ENCODE peak calls at places on chromosomes 12 and 14, in ten cellular contexts. K, Q, N, C, L, U, W, O, I and H are unnamed samples. For H3K4me1, the result is how much of the 10 kb centered on the place peaks cover.

GRCh38 chr12:1350055-1350933 is 244.1 kb downstream of the FBXL14 start:
- DNase-seq in K (peak), Q (peak), N (no peak), C (no peak), L (no peak), U (no peak), W (no peak), O (no peak), I (peak), H (peak)

GRCh38 chr12:94326727-94327126 is 132.9 kb downstream of the CEP83 start:
- DNase-seq in K (peak), Q (peak), N (no peak), C (no peak), L (no peak), U (no peak), W (no peak), O (no peak), I (peak), H (no peak)

GRCh38 chr12:23352670-23353069 is 596.8 kb downstream of the SOX5 start:
- DNase-seq in K (no peak), Q (no peak), N (no peak), C (no peak), L (no peak), U (no peak), W (no peak), O (no peak), I (no peak), H (no peak)

GRCh38 chr12:9761407-9761736 is 671 bp upstream of the CD69 start:
- DNase-seq in K (no peak), Q (no peak), N (no peak), C (no peak), L (no peak), U (no peak), W (no peak), O (no peak), I (no peak), H (no peak)

GRCh38 chr14:32134448-32135070 is 57.5 kb downstream of the ARHGAP5 start:
- DNase-seq in K (peak), Q (peak), N (no peak), C (no peak), L (no peak), U (no peak), W (no peak), O (no peak), I (peak), H (peak)

GRCh38 chr12:76240281-76240680 is 107.9 kb downstream of the BBS10 start:
- DNase-seq in K (no peak), Q (no peak), N (no peak), C (no peak), L (no peak), U (no peak), W (no peak), O (no peak), I (no peak), H (no peak)

GRCh38 chr14:103281496-103282231 is 52.4 kb upstream of the EIF5 start:
- DNase-seq in K (peak), Q (peak), N (no peak), C (peak), L (no peak), U (no peak), W (peak), O (no peak), I (peak), H (no peak)

GRCh38 chr12:110917467-110917866 is 2.9 kb downstream of the MYL2 start:
- DNase-seq in K (peak), Q (peak), N (no peak), C (no peak), L (no peak), U (no peak), W (no peak), O (no peak), I (no peak), H (no peak)

GRCh38 chr12:122944588-122944987 is 21.7 kb downstream of the ABCB9 start:
- DNase-seq in K (peak), Q (peak), N (no peak), C (no peak), L (no peak), U (no peak), W (peak), O (no peak), I (peak), H (peak)

GRCh38 chr12:62192486-62193250 is 67.5 kb upstream of the USP15 start:
- DNase-seq in K (peak), Q (peak), N (no peak), C (peak), L (peak), U (peak), W (peak), O (peak), I (peak), H (peak)

DNA sequence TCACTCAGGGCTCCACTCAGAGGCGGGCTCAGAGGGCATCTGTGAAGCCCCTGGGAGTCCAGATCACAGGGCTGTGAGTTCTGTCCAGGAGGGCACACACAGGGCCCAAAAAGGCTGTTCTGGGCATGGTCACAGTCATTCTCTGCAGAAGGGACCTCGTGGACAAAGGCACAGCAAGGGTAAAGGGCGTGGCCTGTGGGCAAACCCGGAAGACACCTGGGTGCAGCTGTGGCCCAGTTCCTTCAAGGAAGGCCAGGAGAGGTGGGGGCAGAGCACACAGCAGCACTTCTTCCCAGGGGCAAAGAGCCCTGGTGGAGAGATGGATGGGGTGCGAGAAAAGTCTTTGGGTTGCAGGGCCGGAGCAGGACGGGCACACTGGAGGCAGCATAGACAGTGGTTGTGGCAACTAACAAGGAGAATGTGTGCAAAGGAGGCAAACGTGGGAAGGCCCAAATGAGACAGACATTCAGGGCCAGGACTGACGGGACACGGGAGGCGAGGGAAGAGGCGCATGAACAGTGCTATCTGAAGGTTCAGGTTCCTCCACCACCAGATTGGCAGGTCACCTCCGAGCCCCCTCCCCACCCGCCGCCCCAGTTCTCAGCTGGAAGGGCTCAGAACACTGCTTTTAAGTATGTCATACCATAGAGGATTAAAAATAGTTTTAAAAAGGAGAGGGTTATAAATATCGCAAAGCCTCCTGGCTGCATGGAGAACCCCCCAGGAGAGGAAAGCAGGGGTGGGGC is 8.9 kb downstream of the CLMN start:
- DNase-seq in K (no peak), Q (no peak), N (no peak), C (no peak), L (no peak), U (no peak), W (no peak), O (no peak), I (no peak), H (no peak)
- H3K4me1 ChIP-seq in K (under half), Q (under half), N (under half), C (under half), L (under half), U (under half), W (half or more), O (under half), I (under half), H (under half)

GRCh38 chr12:124423683-124424515 is 129.0 kb downstream of the RFLNA start:
- DNase-seq in K (no peak), Q (no peak), N (no peak), C (no peak), L (no peak), U (peak), W (no peak), O (no peak), I (no peak), H (no peak)

GRCh38 chr12:124420972-124421674 is 126.2 kb downstream of the RFLNA start:
- DNase-seq in K (no peak), Q (no peak), N (no peak), C (no peak), L (no peak), U (no peak), W (no peak), O (no peak), I (no peak), H (no peak)

GRCh38 chr12:124420041-124420765 is 125.3 kb downstream of the RFLNA start:
- DNase-seq in K (no peak), Q (no peak), N (no peak), C (no peak), L (no peak), U (no peak), W (no peak), O (no peak), I (no peak), H (no peak)

GRCh38 chr12:124422570-124423523 is 128.0 kb downstream of the RFLNA start:
- DNase-seq in K (peak), Q (peak), N (peak), C (peak), L (peak), U (peak), W (peak), O (no peak), I (peak), H (peak)

DNA sequence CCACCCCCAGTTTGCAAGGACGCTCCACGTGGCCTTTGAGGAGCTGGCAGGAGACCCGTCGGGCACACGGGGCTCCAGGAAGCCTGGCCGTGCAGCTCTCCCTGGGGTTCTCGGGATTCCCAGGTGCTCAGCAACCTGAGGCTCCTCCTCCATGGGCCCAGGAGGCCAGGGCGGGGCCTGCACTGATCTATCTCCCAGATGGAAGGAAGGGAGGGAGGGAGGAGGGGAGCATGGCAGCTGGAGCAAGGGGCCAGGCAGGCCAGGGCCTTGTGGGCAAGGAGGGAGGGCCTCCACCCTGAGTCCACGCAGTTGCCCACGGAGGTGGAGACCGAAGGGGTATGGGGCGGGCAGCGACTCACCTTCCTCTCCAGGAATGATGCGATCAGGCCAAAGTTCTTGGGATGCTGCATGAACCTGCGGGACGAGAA is 127.3 kb downstream of the RFLNA start:
- DNase-seq in K (no peak), Q (peak), N (no peak), C (peak), L (peak), U (peak), W (peak), O (no peak), I (peak), H (peak)
- H3K27ac ChIP-seq in K (peak), Q (peak), N (peak), C (peak), L (peak), U (peak), W (peak), O (no peak), I (peak), H (peak)

DNA sequence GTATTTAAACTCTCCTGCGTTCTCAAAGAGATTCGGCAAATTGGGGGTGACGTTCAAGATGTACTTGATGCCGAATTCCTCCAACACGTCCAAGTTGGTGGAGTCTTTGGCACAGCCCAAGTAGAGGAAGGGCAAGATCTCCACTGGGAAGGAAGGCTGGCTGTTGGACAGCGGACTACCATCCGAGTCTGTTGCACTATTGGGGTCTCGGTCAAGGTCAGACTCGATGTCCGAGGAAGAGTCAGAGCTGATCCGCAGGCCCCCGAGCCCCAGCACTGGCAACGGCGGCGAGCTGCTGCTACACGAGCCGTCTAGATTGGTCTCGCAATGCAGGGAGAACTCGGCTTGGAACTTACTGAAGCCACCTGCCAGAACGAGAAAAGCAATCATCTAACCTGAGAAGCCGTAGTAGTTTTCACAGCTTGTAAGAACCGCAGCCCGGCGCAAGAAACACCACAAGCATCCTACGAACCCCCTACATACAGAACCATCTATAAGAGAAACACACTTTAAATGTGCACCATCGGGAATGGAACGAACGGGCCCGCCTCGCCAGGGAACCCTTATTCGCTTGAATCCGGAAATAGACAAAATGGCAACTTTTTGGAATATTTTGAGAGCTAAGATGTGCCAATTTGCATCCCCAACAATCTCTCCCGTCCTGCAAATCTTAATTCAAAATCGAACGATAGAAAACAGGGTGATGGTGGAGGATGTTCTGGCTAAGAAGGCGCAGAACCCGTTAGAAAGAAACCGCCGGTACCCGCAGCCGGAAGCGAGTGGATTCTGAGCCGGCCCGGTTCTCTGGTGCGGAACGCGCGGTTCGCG is 1.4 kb downstream of the DUSP6 start:
- DNase-seq in K (no peak), Q (peak), N (peak), C (no peak), L (no peak), U (no peak), W (peak), O (no peak), I (peak), H (no peak)
- H3K4me1 ChIP-seq in K (under half), Q (under half), N (under half), C (under half), L (under half), U (under half), W (under half), O (under half), I (under half), H (under half)

DNA sequence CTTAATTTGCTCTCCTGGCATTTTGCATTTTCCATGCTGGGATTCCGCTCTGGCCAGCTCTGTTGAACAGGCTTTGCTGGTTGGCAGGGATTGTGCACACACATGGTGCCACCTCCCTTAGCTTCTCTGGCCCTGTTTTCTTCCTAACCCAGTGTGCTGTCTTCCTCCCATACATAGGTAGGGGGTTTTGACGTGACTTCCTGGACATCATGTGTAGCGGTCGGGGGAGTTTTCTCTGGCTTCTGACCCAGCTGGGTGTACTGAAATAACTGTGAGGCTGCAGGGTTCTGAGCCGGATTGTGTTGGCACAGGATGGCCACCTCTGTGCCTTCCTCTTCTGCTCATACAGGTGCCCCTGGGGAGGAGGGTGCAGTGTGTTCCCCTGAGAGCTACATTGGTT is 25.7 kb downstream of the C14orf132 start:
- DNase-seq in K (no peak), Q (no peak), N (no peak), C (no peak), L (no peak), U (no peak), W (no peak), O (no peak), I (no peak), H (no peak)
- H3K27ac ChIP-seq in K (no peak), Q (no peak), N (no peak), C (no peak), L (no peak), U (no peak), W (no peak), O (no peak), I (no peak), H (no peak)

GRCh38 chr12:31322651-31323248 is 3.2 kb downstream of the SINHCAF start:
- DNase-seq in K (peak), Q (peak), N (no peak), C (peak), L (no peak), U (no peak), W (no peak), O (no peak), I (peak), H (peak)

GRCh38 chr12:31321565-31322228 is 4.3 kb downstream of the SINHCAF start:
- DNase-seq in K (peak), Q (no peak), N (no peak), C (no peak), L (no peak), U (no peak), W (no peak), O (no peak), I (peak), H (no peak)

GRCh38 chr12:31324845-31325523 is 966 bp downstream of the SINHCAF start:
- DNase-seq in K (peak), Q (peak), N (peak), C (no peak), L (peak), U (peak), W (peak), O (peak), I (peak), H (peak)

GRCh38 chr12:31324116-31324844 is 1.7 kb downstream of the SINHCAF start:
- DNase-seq in K (peak), Q (peak), N (peak), C (peak), L (peak), U (peak), W (peak), O (peak), I (peak), H (peak)

DNA sequence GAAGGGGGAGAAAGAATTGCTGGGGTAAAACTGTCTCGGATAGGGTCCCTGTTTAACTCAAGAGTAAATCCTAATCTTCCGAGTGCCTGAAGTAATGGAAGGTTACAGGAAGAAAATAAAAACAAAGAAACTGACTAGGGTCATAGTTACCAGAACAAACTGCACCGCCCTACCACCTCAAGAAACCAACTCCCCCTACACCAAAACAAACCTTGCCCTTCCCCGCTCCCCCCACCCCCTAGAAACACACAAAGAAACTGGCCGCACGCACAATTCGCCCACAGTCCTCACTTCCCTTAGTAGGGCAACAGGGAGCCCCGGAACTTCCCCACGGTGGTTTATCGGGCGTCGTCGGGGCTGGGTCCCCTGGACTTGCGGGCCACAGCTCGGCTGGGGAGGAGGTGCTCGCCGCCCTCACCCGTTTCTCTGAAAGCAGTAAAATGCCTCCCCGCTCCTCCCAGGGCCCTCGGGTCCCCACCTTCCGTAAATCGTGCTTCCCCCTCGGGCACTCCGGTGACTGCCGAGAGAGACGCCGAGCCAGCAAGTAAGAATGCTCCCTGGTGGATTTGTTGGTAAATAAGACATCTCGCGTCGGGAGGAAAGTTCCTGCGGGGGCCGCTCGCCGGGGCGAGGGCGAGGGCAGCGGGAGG is 2.4 kb downstream of the SINHCAF start:
- DNase-seq in K (no peak), Q (peak), N (peak), C (peak), L (peak), U (peak), W (no peak), O (peak), I (peak), H (peak)
- H3K4me1 ChIP-seq in K (under half), Q (under half), N (under half), C (under half), L (under half), U (under half), W (under half), O (under half), I (under half), H (under half)

DNA sequence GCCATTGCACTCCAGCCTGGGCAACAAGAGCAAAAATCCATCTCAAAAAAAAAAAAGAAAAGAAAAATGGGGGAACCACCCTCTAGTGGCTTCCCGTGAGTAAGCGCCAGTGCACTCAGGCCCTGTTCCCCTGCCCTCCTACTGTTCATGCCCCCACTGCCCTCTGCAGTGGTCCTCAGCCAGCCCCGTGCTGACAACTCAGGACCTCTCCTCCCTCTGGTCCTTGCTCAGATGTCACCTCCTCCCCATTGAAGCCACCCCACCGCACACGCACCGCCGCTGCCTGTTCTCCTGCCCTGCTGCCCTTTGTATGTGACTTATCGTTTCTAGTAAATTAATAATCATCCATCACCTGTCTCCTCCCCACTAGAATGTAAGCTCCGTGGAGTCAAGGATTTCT is 58.8 kb upstream of the DYNC1H1 start:
- DNase-seq in K (no peak), Q (no peak), N (no peak), C (no peak), L (no peak), U (no peak), W (no peak), O (no peak), I (no peak), H (no peak)
- H3K27ac ChIP-seq in K (no peak), Q (no peak), N (no peak), C (no peak), L (no peak), U (no peak), W (no peak), O (no peak), I (no peak), H (no peak)

GRCh38 chr12:13208533-13209278 is 12.2 kb downstream of the EMP1 start:
- DNase-seq in K (peak), Q (no peak), N (no peak), C (no peak), L (no peak), U (no peak), W (no peak), O (no peak), I (peak), H (no peak)
- H3K4me1 ChIP-seq in K (under half), Q (half or more), N (under half), C (under half), L (under half), U (under half), W (under half), O (under half), I (half or more), H (under half)

GRCh38 chr12:46787496-46788055 is 38.2 kb downstream of the SLC38A4 start:
- DNase-seq in K (no peak), Q (no peak), N (no peak), C (no peak), L (no peak), U (no peak), W (no peak), O (no peak), I (no peak), H (no peak)

GRCh38 chr12:46786774-46787173 is 39.0 kb downstream of the SLC38A4 start:
- DNase-seq in K (peak), Q (peak), N (no peak), C (no peak), L (no peak), U (no peak), W (no peak), O (no peak), I (peak), H (no peak)

GRCh38 chr12:46783881-46784280 is 41.9 kb downstream of the SLC38A4 start:
- DNase-seq in K (peak), Q (no peak), N (no peak), C (no peak), L (no peak), U (no peak), W (no peak), O (no peak), I (peak), H (no peak)

GRCh38 chr12:46788247-46788887 is 37.4 kb downstream of the SLC38A4 start:
- DNase-seq in K (peak), Q (peak), N (no peak), C (no peak), L (no peak), U (no peak), W (no peak), O (no peak), I (peak), H (no peak)

GRCh38 chr12:46785413-46785812 is 40.4 kb downstream of the SLC38A4 start:
- DNase-seq in K (no peak), Q (no peak), N (no peak), C (no peak), L (no peak), U (no peak), W (no peak), O (no peak), I (no peak), H (no peak)
- H3K27ac ChIP-seq in K (no peak), Q (no peak), N (no peak), C (no peak), L (no peak), U (no peak), W (no peak), O (no peak), I (no peak), H (no peak)